ENCODE peak calls at places on chromosomes 5 and 9, in seven cellular contexts. J, V, H, S, Y, A and X are unnamed samples.

GRCh38 chr5:28957450-28957849 is 1919.1 kb upstream of the CDH9 start:
- DNase-seq in S (no peak), Y (no peak), A (no peak), V (no peak), J (no peak), H (no peak), X (no peak)

GRCh38 chr5:120507826-120508463 is 43.8 kb downstream of the PRR16 start:
- DNase-seq in A (no peak), V (no peak), H (no peak), S (no peak), Y (no peak), J (no peak), X (no peak)

GRCh38 chr9:76526026-76526425 is 67.0 kb downstream of the GCNT1 start:
- DNase-seq in A (no peak), H (no peak), S (no peak), Y (no peak), V (no peak), J (no peak), X (peak)

GRCh38 chr5:55997742-55998351 is 3.1 kb upstream of the IL6ST start:
- DNase-seq in V (peak), S (no peak), J (no peak), A (no peak), H (no peak), Y (no peak), X (no peak)

GRCh38 chr9:138099803-138100598 is 222.4 kb downstream of the CACNA1B start:
- DNase-seq in H (no peak), S (peak), J (peak), A (no peak), Y (no peak), V (no peak), X (no peak)

GRCh38 chr5:67063791-67064190 is 132.8 kb downstream of the CD180 start:
- DNase-seq in A (no peak), V (no peak), H (no peak), J (no peak), S (no peak), Y (no peak), X (no peak)

GRCh38 chr5:141598389-141599360 is 20.1 kb downstream of the DIAPH1 start:
- DNase-seq in A (no peak), V (no peak), H (no peak), Y (no peak), S (no peak), J (no peak), X (no peak)

GRCh38 chr9:76626980-76627379 is 137.3 kb upstream of the PCA3 start:
- DNase-seq in V (no peak), H (no peak), A (no peak), Y (no peak), J (no peak), S (no peak), X (no peak)

GRCh38 chr5:143685416-143685815 is 126.5 kb upstream of the HMHB1 start:
- DNase-seq in Y (peak), V (no peak), J (no peak), S (no peak), A (no peak), H (no peak), X (peak)

GRCh38 chr5:141821430-141821925 is 56.7 kb downstream of the PCDH1 start:
- DNase-seq in J (peak), A (no peak), H (peak), Y (no peak), S (no peak), V (no peak), X (peak)

GRCh38 chr9:75452512-75452911 is 364.2 kb downstream of the OSTF1 start:
- DNase-seq in Y (no peak), A (no peak), S (no peak), H (no peak), V (no peak), J (no peak), X (no peak)

GRCh38 chr9:6873862-6874261 is 116.1 kb downstream of the KDM4C start:
- DNase-seq in S (no peak), Y (no peak), A (no peak), V (no peak), H (no peak), J (no peak), X (no peak)

GRCh38 chr9:131206495-131206894 is 69.8 kb downstream of the FAM78A start:
- DNase-seq in Y (no peak), A (no peak), V (no peak), S (no peak), H (no peak), J (no peak), X (no peak)

GRCh38 chr5:152542741-152543140 is 137.7 kb upstream of the NMUR2 start:
- DNase-seq in Y (no peak), S (peak), J (no peak), H (no peak), V (no peak), A (no peak), X (peak)

GRCh38 chr5:16500024-16500423 is 34.4 kb upstream of the ZNF622 start:
- DNase-seq in H (no peak), A (no peak), J (no peak), V (no peak), S (no peak), Y (no peak), X (no peak)

GRCh38 chr9:72255546-72255925 is 106.3 kb downstream of the GDA start:
- DNase-seq in V (no peak), J (no peak), S (no peak), Y (no peak), H (no peak), A (no peak), X (no peak)

GRCh38 chr5:140073296-140073695 is 30.2 kb upstream of the NRG2 start:
- DNase-seq in A (no peak), H (no peak), V (peak), S (no peak), J (peak), Y (no peak), X (no peak)

GRCh38 chr9:36470891-36471290 is 70.8 kb upstream of the RNF38 start:
- DNase-seq in H (no peak), A (peak), S (no peak), V (no peak), J (no peak), Y (no peak), X (no peak)

DNA sequence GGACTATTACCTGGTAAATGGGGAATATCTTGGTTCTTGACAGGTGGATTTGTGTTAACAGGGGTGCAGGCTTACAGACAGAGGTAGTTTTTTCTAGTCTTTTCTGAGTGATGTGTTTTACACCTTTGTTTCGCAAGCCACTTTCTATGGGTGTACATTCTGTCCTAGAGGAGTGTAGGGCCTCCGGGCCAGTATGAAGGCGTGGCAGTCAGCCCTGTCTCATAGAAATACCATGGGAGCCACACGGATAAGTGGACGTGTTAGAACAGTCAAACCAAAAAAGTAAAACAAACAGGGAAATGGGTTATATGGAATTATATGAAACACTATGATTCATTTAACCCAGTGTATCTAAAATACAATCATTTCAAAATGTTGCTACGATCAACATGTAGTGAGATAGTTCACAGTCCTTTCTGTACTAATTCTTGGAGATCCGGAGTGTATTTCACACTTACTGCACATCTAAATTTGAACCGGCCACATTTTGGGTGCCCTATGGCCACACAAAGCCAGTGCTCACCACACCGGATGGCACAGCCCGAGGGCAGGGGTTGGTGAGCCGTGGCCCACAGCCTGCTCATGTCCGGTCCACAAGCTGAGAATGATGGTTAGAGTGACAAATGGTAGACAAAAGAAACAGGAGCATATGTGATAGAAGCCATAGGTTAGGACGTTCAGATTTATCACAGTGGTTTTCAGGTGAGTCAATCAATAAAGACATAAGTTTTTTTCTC is 80.1 kb upstream of the IRX4 start:
- DNase-seq in H (no peak), J (no peak), Y (no peak), V (no peak), A (no peak), S (no peak), X (no peak)
- TF ChIP-seq JUND in H (no peak), J (no peak), Y (no peak), V (no peak), A (no peak), S (no peak), X (no peak)

GRCh38 chr9:133704711-133705181 is 33.4 kb downstream of the SARDH start:
- DNase-seq in S (no peak), J (no peak), H (no peak), V (no peak), Y (no peak), A (no peak), X (no peak)
- TF ChIP-seq JUND in S (no peak), J (no peak), H (no peak), V (no peak), Y (no peak), A (no peak), X (no peak)

GRCh38 chr9:111731916-111732315 is 62.8 kb downstream of the SHOC1 start:
- DNase-seq in Y (no peak), A (no peak), S (no peak), H (no peak), J (no peak), V (no peak), X (no peak)

GRCh38 chr9:111726949-111727348 is 65.5 kb downstream of the GNG10 start:
- DNase-seq in A (no peak), H (no peak), V (no peak), S (no peak), J (no peak), Y (no peak), X (no peak)

GRCh38 chr9:111730937-111731567 is 63.7 kb downstream of the SHOC1 start:
- DNase-seq in J (no peak), H (no peak), A (no peak), Y (peak), V (no peak), S (no peak), X (no peak)

GRCh38 chr9:111728143-111728542 is 66.6 kb downstream of the SHOC1 start:
- DNase-seq in V (no peak), Y (no peak), J (no peak), H (peak), S (no peak), A (no peak), X (peak)

GRCh38 chr9:111728617-111729366 is 65.9 kb downstream of the SHOC1 start:
- DNase-seq in V (no peak), Y (peak), S (no peak), J (no peak), H (peak), A (no peak), X (peak)
- TF ChIP-seq JUND in V (no peak), Y (no peak), S (no peak), J (peak), H (peak), A (no peak), X (peak)

GRCh38 chr5:33734541-33734940 is 157.2 kb downstream of the ADAMTS12 start:
- DNase-seq in S (no peak), H (no peak), V (no peak), A (no peak), J (no peak), Y (no peak), X (no peak)
- TF ChIP-seq JUND in S (no peak), H (no peak), V (no peak), A (no peak), J (no peak), Y (no peak), X (no peak)

DNA sequence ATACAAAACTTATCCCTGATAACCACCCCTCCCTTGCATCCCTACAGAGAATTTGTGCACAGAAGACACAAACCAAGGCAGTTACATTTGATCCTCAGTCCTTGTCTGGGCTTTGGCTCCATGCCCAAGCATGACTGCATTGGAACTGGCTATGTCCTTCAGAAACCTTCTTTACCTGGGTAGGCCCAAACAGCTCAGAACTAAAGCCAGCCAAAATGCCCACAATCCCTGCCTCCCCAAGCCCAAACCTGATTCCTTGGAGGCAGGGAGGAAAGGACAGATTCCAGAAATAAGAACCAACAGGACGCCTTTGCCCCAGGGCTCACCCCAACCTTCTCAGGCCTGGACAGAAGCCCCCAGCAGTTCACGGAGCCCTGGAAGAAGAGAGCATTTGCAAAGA is 8.2 kb downstream of the IL17B start:
- DNase-seq in S (no peak), Y (no peak), H (no peak), A (no peak), V (no peak), J (no peak), X (no peak)
- TF ChIP-seq JUND in S (no peak), Y (no peak), H (no peak), A (no peak), V (no peak), J (no peak), X (no peak)

GRCh38 chr5:43287493-43287892 is 25.7 kb downstream of the HMGCS1 start:
- DNase-seq in Y (no peak), J (no peak), H (no peak), S (no peak), A (no peak), V (no peak), X (no peak)
- TF ChIP-seq JUND in Y (no peak), J (no peak), H (no peak), S (no peak), A (no peak), V (no peak), X (no peak)

DNA sequence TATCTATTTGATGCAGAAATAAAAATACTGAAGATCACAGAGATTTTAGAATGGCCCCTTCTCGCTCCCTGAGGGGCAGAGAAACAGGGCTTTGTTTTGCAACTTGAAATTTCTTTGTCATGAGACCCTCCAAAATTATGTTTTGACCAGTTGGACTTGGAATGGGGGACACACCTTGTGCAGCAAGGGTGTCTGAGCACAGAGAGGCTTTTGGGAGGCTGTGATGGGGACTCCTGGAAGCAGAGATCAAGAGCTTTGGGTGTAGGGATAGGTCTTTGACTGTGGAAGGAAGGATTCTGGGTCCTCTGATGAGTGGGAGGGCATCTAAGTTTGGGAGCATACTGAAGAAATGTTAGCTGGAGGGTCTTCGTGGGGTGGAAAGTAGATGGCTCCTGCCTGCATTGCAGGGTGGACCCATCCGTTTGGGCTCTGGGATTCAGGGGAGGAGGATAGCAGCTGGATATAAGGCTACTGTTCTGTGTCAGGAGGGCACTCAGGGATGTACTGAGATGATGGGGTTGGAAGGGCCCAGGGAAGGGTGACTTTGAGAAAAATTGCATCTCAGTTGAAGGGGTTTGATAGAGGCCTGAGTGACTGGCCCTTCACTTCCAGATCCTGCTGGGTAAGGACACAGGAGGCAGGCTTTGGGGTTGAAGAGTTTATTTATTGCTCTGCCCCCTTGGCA is 1.8 kb upstream of the MYORG start:
- DNase-seq in Y (no peak), S (no peak), J (no peak), V (no peak), H (no peak), A (no peak), X (no peak)
- TF ChIP-seq JUND in Y (no peak), S (no peak), J (no peak), V (no peak), H (no peak), A (no peak), X (no peak)

DNA sequence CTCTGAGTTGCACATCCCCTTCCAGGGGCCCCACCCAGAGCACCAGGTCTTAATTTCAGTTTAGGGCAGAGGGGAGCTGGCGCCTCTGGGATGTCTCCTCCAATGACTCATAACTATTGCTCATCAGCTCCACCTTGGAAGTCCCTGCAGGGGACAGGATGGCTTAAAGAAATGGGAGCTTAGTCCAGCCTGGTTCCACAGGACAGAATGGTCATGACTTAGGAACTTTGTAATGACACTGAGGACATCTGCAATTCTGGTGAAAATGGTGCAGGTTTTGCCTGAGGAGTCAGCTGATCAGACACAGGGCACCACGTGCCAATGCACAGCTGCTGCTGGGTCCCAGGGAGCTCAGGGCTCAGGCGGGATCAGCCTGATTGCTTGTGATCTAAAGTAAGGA is 16.4 kb upstream of the PPP1R26 start:
- DNase-seq in S (no peak), Y (no peak), J (no peak), A (no peak), V (peak), H (peak), X (no peak)
- TF ChIP-seq JUND in S (no peak), Y (no peak), J (peak), A (no peak), V (peak), H (peak), X (no peak)

GRCh38 chr5:14706615-14707021 is 42.1 kb downstream of the OTULIN start:
- DNase-seq in H (no peak), S (no peak), A (no peak), J (peak), V (no peak), Y (no peak), X (no peak)
- TF ChIP-seq JUND in H (no peak), S (no peak), A (no peak), J (peak), V (peak), Y (no peak), X (no peak)

GRCh38 chr5:154784856-154785255 is 29.7 kb downstream of the LARP1 start:
- DNase-seq in S (no peak), H (no peak), A (no peak), Y (no peak), J (no peak), V (no peak), X (no peak)
- TF ChIP-seq JUND in S (no peak), H (no peak), A (no peak), Y (no peak), J (no peak), V (no peak), X (no peak)